ENCODE peak calls at places on chromosomes 13 and 19, in five cellular contexts. B, D, C, X and J are unnamed samples.

GRCh38 chr19:55173717-55174409 is 6.2 kb downstream of the SYT5 start:
- DNase-seq in B (peak; percentile 88), D (peak; percentile 42), X (peak; percentile 93), C (no peak), J (peak; percentile 87)

GRCh38 chr19:14562660-14563589 is 8.9 kb downstream of the NDUFB7 start:
- DNase-seq in D (no peak), C (no peak), B (no peak), X (peak; percentile 70), J (no peak)

GRCh38 chr13:105502193-105502592 is 1033.3 kb downstream of the EFNB2 start:
- DNase-seq in D (no peak), B (no peak), X (peak; percentile 42), C (no peak), J (no peak)

GRCh38 chr19:37977992-37978391 is 71.0 kb downstream of the SIPA1L3 start:
- DNase-seq in C (no peak), X (no peak), D (peak; percentile 35), B (no peak), J (no peak)

GRCh38 chr13:41034382-41034781 is 15.3 kb upstream of the ELF1 start:
- DNase-seq in B (no peak), D (no peak), C (no peak), X (no peak), J (no peak)

GRCh38 chr13:97986841-97987240 is 33.4 kb downstream of the IPO5 start:
- DNase-seq in B (no peak), C (no peak), D (no peak), X (no peak), J (no peak)

GRCh38 chr19:2391118-2391725 is 31.2 kb downstream of the TMPRSS9 start:
- DNase-seq in B (no peak), X (peak; percentile 79), D (peak; percentile 35), C (peak; percentile 20), J (peak; percentile 53)

GRCh38 chr13:40288259-40288658 is 378.2 kb downstream of the FOXO1 start:
- DNase-seq in B (no peak), C (no peak), D (no peak), X (no peak), J (no peak)

GRCh38 chr13:57629821-57630235 is 1.7 kb upstream of the PCDH17 start:
- DNase-seq in C (no peak), X (peak; percentile 99), D (peak; percentile 80), B (peak; percentile 98), J (no peak)

GRCh38 chr13:110133425-110134235 is 173.3 kb downstream of the COL4A1 start:
- DNase-seq in D (no peak), X (no peak), B (no peak), C (no peak), J (no peak)

GRCh38 chr13:95608640-95609280 is 35.7 kb downstream of the DZIP1 start:
- DNase-seq in B (no peak), X (no peak), C (no peak), D (no peak), J (no peak)

GRCh38 chr19:35744688-35745327 is 410 bp downstream of the U2AF1L4 start:
- DNase-seq in B (peak; percentile 98), D (peak; percentile 98), X (peak; percentile 99), C (peak; percentile 87), J (peak; percentile 97)
- H3K4me1 ChIP-seq in B (peaks cover 6% of the 10 kb centered on the region), D (peaks cover 30% of the 10 kb centered on the region), X (peaks cover 20% of the 10 kb centered on the region), C (peaks cover 60% of the 10 kb centered on the region), J (peaks cover 8% of the 10 kb centered on the region)

GRCh38 chr19:33724723-33725060 is 72.0 kb upstream of the KCTD15 start:
- DNase-seq in D (no peak), B (peak; percentile 79), C (no peak), X (no peak), J (no peak)
- H3K4me3 ChIP-seq in D (no peak overlapping the region), B (peak overlapping the region; percentile 19), C (no peak overlapping the region), X (no peak overlapping the region), J (no peak overlapping the region)

GRCh38 chr19:42199440-42200115 is 17.9 kb downstream of the DEDD2 start:
- DNase-seq in B (no peak), C (peak; percentile 36), D (peak; percentile 30), X (peak; percentile 61), J (no peak)
- H3K4me1 ChIP-seq in B (no peaks in the 10 kb centered on the region), C (peaks cover 84% of the 10 kb centered on the region), D (no peaks in the 10 kb centered on the region), X (peaks cover 15% of the 10 kb centered on the region), J (no peaks in the 10 kb centered on the region)

GRCh38 chr19:50551713-50552187 is 16.5 kb downstream of the LRRC4B start:
- DNase-seq in C (no peak), D (no peak), X (peak; percentile 70), B (no peak), J (no peak)
- H3K4me3 ChIP-seq in C (no peak overlapping the region), D (no peak overlapping the region), X (peak overlapping the region; percentile 79), B (no peak overlapping the region), J (no peak overlapping the region)

DNA sequence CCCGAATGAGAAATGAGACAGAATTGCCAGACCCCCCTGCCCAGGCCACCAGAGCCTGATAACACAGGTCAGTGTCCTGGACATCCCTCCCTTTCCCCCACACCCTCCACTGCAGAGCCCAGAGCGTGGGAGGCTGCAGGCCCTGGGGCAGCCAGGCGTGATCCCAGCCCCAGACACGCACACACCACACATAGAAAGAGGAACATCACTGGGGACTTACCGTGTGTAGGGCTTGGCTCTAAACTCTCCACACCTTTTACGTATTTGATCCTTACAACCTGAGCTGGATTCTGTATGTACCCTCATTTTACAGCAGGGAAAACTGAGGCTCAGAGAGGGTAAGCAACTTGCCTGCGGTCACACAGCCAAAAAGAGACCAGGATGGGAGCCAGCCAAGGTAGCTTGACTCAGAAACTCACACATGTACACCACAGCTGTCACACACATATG is 334 bp upstream of the ANGPTL6 start:
- DNase-seq in X (no peak), C (no peak), B (peak; percentile 43), D (no peak), J (no peak)
- H3K4me1 ChIP-seq in X (peaks cover 7% of the 10 kb centered on the region), C (peaks cover 59% of the 10 kb centered on the region), B (peaks cover 2% of the 10 kb centered on the region), D (peaks cover 8% of the 10 kb centered on the region), J (no peaks in the 10 kb centered on the region)

GRCh38 chr19:18647807-18648206 is 11.0 kb downstream of the KLHL26 start:
- DNase-seq in D (no peak), B (no peak), X (no peak), C (no peak), J (no peak)

GRCh38 chr19:18650048-18650435 is 13.2 kb downstream of the KLHL26 start:
- DNase-seq in B (no peak), D (peak; percentile 70), C (no peak), X (no peak), J (no peak)

GRCh38 chr19:18648971-18649310 is 12.1 kb downstream of the KLHL26 start:
- DNase-seq in D (no peak), X (no peak), C (no peak), B (no peak), J (no peak)

GRCh38 chr19:18650468-18651001 is 13.7 kb downstream of the KLHL26 start:
- DNase-seq in D (peak; percentile 76), C (no peak), X (no peak), B (no peak), J (no peak)

DNA sequence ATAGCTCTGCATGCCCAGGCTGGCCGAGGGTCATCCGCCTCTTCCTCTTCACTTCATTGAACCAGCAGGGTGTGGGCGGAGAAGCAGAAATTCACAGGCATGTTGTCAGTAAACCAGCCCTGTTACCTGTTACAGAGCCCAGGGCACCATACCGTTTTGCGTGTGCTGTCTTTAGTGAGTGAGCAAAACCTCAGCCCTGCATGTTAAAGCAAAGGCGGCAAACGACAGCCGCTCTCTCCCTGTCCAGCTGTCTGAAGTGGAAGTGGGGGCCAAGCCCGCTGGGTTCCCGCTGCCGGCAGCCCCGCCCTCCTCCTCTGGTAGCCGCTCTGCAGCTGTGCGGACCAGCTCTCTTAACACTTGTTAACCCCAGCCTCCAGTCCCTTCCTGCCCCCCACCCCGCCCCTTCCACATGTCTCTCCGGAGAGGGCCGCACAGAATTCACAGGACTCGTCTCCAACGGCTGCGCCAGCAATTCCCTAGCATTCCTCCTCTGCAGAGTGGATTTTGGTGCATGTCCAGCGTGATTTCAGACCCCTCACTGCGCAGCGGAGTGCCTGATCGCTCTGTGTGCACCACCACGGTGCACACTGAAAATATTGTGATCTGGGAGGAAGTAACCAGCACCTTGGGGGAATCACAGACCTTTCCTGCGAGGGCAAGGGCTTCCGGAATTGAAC is 12.7 kb downstream of the KLHL26 start:
- DNase-seq in C (no peak), X (no peak), D (no peak), B (peak; percentile 51), J (no peak)
- H3K4me3 ChIP-seq in C (no peak overlapping the region), X (no peak overlapping the region), D (no peak overlapping the region), B (no peak overlapping the region), J (no peak overlapping the region)